ENCODE peak calls at places on chromosomes 13 and 19, in six cellular contexts. One of them, this sample, is unnamed.

GRCh38 chr19:5949792-5950305 is 28.1 kb downstream of the RANBP3 start:
- DNase-seq in kidney: no peak
- DNase-seq in cardiac fibroblast: no peak
- DNase-seq in lung: peak; percentile 75
- DNase-seq in brain microvascular endothelial cell: no peak
- DNase-seq in stomach: peak; percentile 76
- DNase-seq in this sample: peak; percentile 63

GRCh38 chr19:50568321-50569022 is at the start of gene LRRC4B:
- DNase-seq in kidney: no peak
- DNase-seq in cardiac fibroblast: peak; percentile 7
- DNase-seq in lung: no peak
- DNase-seq in brain microvascular endothelial cell: no peak
- DNase-seq in stomach: no peak
- DNase-seq in this sample: no peak

GRCh38 chr19:29909545-29909944 is 32.5 kb upstream of the URI1 start:
- DNase-seq in kidney: no peak
- DNase-seq in cardiac fibroblast: no peak
- DNase-seq in lung: no peak
- DNase-seq in brain microvascular endothelial cell: no peak
- DNase-seq in stomach: no peak
- DNase-seq in this sample: no peak

GRCh38 chr19:15551183-15552004 is 43.1 kb downstream of the CYP4F22 start:
- DNase-seq in kidney: peak; percentile 80
- DNase-seq in cardiac fibroblast: peak; percentile 12
- DNase-seq in lung: no peak
- DNase-seq in brain microvascular endothelial cell: no peak
- DNase-seq in stomach: peak; percentile 40
- DNase-seq in this sample: peak; percentile 79

GRCh38 chr13:26216042-26216441 is 6.1 kb downstream of the RNF6 start:
- DNase-seq in kidney: no peak
- DNase-seq in cardiac fibroblast: no peak
- DNase-seq in lung: no peak
- DNase-seq in brain microvascular endothelial cell: no peak
- DNase-seq in stomach: no peak
- DNase-seq in this sample: no peak

GRCh38 chr13:39618546-39618945 is 15.6 kb upstream of the LHFPL6 start:
- DNase-seq in kidney: no peak
- DNase-seq in cardiac fibroblast: no peak
- DNase-seq in lung: no peak
- DNase-seq in brain microvascular endothelial cell: no peak
- DNase-seq in stomach: no peak
- DNase-seq in this sample: no peak

GRCh38 chr19:56566904-56567273 is 379 bp upstream of the ZNF470 start:
- DNase-seq in kidney: peak; percentile 77
- DNase-seq in cardiac fibroblast: peak; percentile 44
- DNase-seq in lung: peak; percentile 58
- DNase-seq in brain microvascular endothelial cell: peak; percentile 43
- DNase-seq in stomach: peak; percentile 46
- DNase-seq in this sample: peak; percentile 66

GRCh38 chr19:41595258-41595889 is 19.4 kb downstream of the CEACAM21 start:
- DNase-seq in kidney: no peak
- DNase-seq in cardiac fibroblast: peak; percentile 87
- DNase-seq in lung: peak; percentile 59
- DNase-seq in brain microvascular endothelial cell: peak; percentile 57
- DNase-seq in stomach: peak; percentile 53
- DNase-seq in this sample: peak; percentile 75

GRCh38 chr19:31518626-31519025 is 169.4 kb upstream of the TSHZ3 start:
- DNase-seq in kidney: no peak
- DNase-seq in cardiac fibroblast: no peak
- DNase-seq in lung: no peak
- DNase-seq in brain microvascular endothelial cell: no peak
- DNase-seq in stomach: no peak
- DNase-seq in this sample: no peak

GRCh38 chr13:53004605-53005004 is 24.0 kb upstream of the OLFM4 start:
- DNase-seq in kidney: no peak
- DNase-seq in cardiac fibroblast: no peak
- DNase-seq in lung: no peak
- DNase-seq in brain microvascular endothelial cell: no peak
- DNase-seq in stomach: no peak
- DNase-seq in this sample: no peak

GRCh38 chr19:48348039-48348438 is 15.7 kb downstream of the TMEM143 start:
- DNase-seq in kidney: no peak
- DNase-seq in cardiac fibroblast: peak; percentile 36
- DNase-seq in lung: no peak
- DNase-seq in brain microvascular endothelial cell: no peak
- DNase-seq in stomach: no peak
- DNase-seq in this sample: no peak

GRCh38 chr13:73956101-73956500 is 178.1 kb downstream of the KLF12 start:
- DNase-seq in kidney: no peak
- DNase-seq in cardiac fibroblast: no peak
- DNase-seq in lung: no peak
- DNase-seq in brain microvascular endothelial cell: no peak
- DNase-seq in stomach: no peak
- DNase-seq in this sample: no peak

GRCh38 chr19:30664358-30665058 is 292.3 kb downstream of the ZNF536 start:
- DNase-seq in kidney: no peak
- DNase-seq in cardiac fibroblast: peak; percentile 5
- DNase-seq in lung: no peak
- DNase-seq in brain microvascular endothelial cell: peak; percentile 11
- DNase-seq in stomach: peak; percentile 58
- DNase-seq in this sample: no peak

GRCh38 chr19:1366899-1367870 is 16.5 kb upstream of the NDUFS7 start:
- DNase-seq in kidney: no peak
- DNase-seq in cardiac fibroblast: no peak
- DNase-seq in lung: no peak
- DNase-seq in brain microvascular endothelial cell: no peak
- DNase-seq in stomach: no peak
- DNase-seq in this sample: no peak

GRCh38 chr19:14368011-14368513 is 13.2 kb upstream of the ADGRE5 start:
- DNase-seq in kidney: no peak
- DNase-seq in cardiac fibroblast: no peak
- DNase-seq in lung: no peak
- DNase-seq in brain microvascular endothelial cell: no peak
- DNase-seq in stomach: no peak
- DNase-seq in this sample: peak; percentile 42

GRCh38 chr13:51862965-51863364 is 1.2 kb downstream of the CCDC70 start:
- DNase-seq in kidney: no peak
- DNase-seq in cardiac fibroblast: no peak
- DNase-seq in lung: no peak
- DNase-seq in brain microvascular endothelial cell: no peak
- DNase-seq in stomach: no peak
- DNase-seq in this sample: peak; percentile 38

GRCh38 chr19:21022996-21023395 is 2.5 kb downstream of the ZNF430 start:
- DNase-seq in kidney: no peak
- DNase-seq in cardiac fibroblast: peak; percentile 49
- DNase-seq in lung: no peak
- DNase-seq in brain microvascular endothelial cell: peak; percentile 56
- DNase-seq in stomach: no peak
- DNase-seq in this sample: peak; percentile 69

GRCh38 chr19:56091066-56091490 is 30.0 kb downstream of the ZNF787 start:
- DNase-seq in kidney: no peak
- DNase-seq in cardiac fibroblast: peak; percentile 59
- DNase-seq in lung: no peak
- DNase-seq in brain microvascular endothelial cell: peak; percentile 32
- DNase-seq in stomach: no peak
- DNase-seq in this sample: no peak

GRCh38 chr19:43474986-43475705 is 9.7 kb upstream of the LYPD3 start:
- DNase-seq in kidney: peak; percentile 98
- DNase-seq in cardiac fibroblast: peak; percentile 96
- DNase-seq in lung: peak; percentile 93
- DNase-seq in brain microvascular endothelial cell: peak; percentile 88
- DNase-seq in stomach: peak; percentile 96
- DNase-seq in this sample: peak; percentile 95

GRCh38 chr13:86601351-86601750 is 802.1 kb upstream of the SLITRK6 start:
- DNase-seq in kidney: no peak
- DNase-seq in cardiac fibroblast: no peak
- DNase-seq in lung: no peak
- DNase-seq in brain microvascular endothelial cell: no peak
- DNase-seq in stomach: no peak
- DNase-seq in this sample: no peak

GRCh38 chr13:49579501-49579900 is 5.9 kb downstream of the RCBTB1 start:
- DNase-seq in kidney: no peak
- DNase-seq in cardiac fibroblast: no peak
- DNase-seq in lung: no peak
- DNase-seq in brain microvascular endothelial cell: no peak
- DNase-seq in stomach: no peak
- DNase-seq in this sample: no peak

GRCh38 chr19:48123907-48124675 is 13.5 kb upstream of the PLA2G4C start:
- DNase-seq in kidney: no peak
- DNase-seq in cardiac fibroblast: peak; percentile 51
- DNase-seq in lung: no peak
- DNase-seq in brain microvascular endothelial cell: peak; percentile 67
- DNase-seq in stomach: no peak
- DNase-seq in this sample: peak; percentile 90

GRCh38 chr13:36345438-36346221 is 564 bp downstream of the SPART start:
- DNase-seq in kidney: peak; percentile 79
- DNase-seq in cardiac fibroblast: peak; percentile 93
- DNase-seq in lung: peak; percentile 68
- DNase-seq in brain microvascular endothelial cell: peak; percentile 86
- DNase-seq in stomach: peak; percentile 67
- DNase-seq in this sample: peak; percentile 49

GRCh38 chr13:78610381-78610883 is 7.1 kb upstream of the POU4F1 start:
- DNase-seq in kidney: no peak
- DNase-seq in cardiac fibroblast: peak; percentile 27
- DNase-seq in lung: no peak
- DNase-seq in brain microvascular endothelial cell: no peak
- DNase-seq in stomach: no peak
- DNase-seq in this sample: no peak

GRCh38 chr19:2461751-2462634 is 5.2 kb upstream of the LMNB2 start:
- DNase-seq in kidney: peak; percentile 81
- DNase-seq in cardiac fibroblast: peak; percentile 73
- DNase-seq in lung: peak; percentile 57
- DNase-seq in brain microvascular endothelial cell: no peak
- DNase-seq in stomach: peak; percentile 34
- DNase-seq in this sample: peak; percentile 80
- TF ChIP-seq CTCF in kidney: no peak
- TF ChIP-seq CTCF in cardiac fibroblast: peak; percentile 39
- TF ChIP-seq CTCF in lung: no peak
- TF ChIP-seq CTCF in brain microvascular endothelial cell: peak; percentile 52
- TF ChIP-seq CTCF in stomach: no peak
- TF ChIP-seq CTCF in this sample: peak; percentile 18

GRCh38 chr19:35655600-35655999 is 7.5 kb downstream of the COX6B1 start:
- DNase-seq in kidney: no peak
- DNase-seq in cardiac fibroblast: no peak
- DNase-seq in lung: no peak
- DNase-seq in brain microvascular endothelial cell: no peak
- DNase-seq in stomach: no peak
- DNase-seq in this sample: no peak

GRCh38 chr19:35663981-35664380 is 2.3 kb upstream of the UPK1A start:
- DNase-seq in kidney: no peak
- DNase-seq in cardiac fibroblast: no peak
- DNase-seq in lung: no peak
- DNase-seq in brain microvascular endothelial cell: no peak
- DNase-seq in stomach: no peak
- DNase-seq in this sample: no peak

GRCh38 chr19:35661995-35662340 is 4.3 kb upstream of the UPK1A start:
- DNase-seq in kidney: no peak
- DNase-seq in cardiac fibroblast: no peak
- DNase-seq in lung: no peak
- DNase-seq in brain microvascular endothelial cell: no peak
- DNase-seq in stomach: no peak
- DNase-seq in this sample: no peak

GRCh38 chr19:35656700-35657099 is 8.6 kb downstream of the COX6B1 start:
- DNase-seq in kidney: no peak
- DNase-seq in cardiac fibroblast: no peak
- DNase-seq in lung: no peak
- DNase-seq in brain microvascular endothelial cell: no peak
- DNase-seq in stomach: no peak
- DNase-seq in this sample: no peak

GRCh38 chr19:35657904-35658700 is 8.2 kb upstream of the UPK1A start:
- DNase-seq in kidney: no peak
- DNase-seq in cardiac fibroblast: no peak
- DNase-seq in lung: no peak
- DNase-seq in brain microvascular endothelial cell: peak; percentile 65
- DNase-seq in stomach: no peak
- DNase-seq in this sample: no peak
- TF ChIP-seq CTCF in kidney: no peak
- TF ChIP-seq CTCF in cardiac fibroblast: peak; percentile 13
- TF ChIP-seq CTCF in lung: no peak
- TF ChIP-seq CTCF in brain microvascular endothelial cell: peak; percentile 41
- TF ChIP-seq CTCF in stomach: no peak
- TF ChIP-seq CTCF in this sample: no peak

DNA sequence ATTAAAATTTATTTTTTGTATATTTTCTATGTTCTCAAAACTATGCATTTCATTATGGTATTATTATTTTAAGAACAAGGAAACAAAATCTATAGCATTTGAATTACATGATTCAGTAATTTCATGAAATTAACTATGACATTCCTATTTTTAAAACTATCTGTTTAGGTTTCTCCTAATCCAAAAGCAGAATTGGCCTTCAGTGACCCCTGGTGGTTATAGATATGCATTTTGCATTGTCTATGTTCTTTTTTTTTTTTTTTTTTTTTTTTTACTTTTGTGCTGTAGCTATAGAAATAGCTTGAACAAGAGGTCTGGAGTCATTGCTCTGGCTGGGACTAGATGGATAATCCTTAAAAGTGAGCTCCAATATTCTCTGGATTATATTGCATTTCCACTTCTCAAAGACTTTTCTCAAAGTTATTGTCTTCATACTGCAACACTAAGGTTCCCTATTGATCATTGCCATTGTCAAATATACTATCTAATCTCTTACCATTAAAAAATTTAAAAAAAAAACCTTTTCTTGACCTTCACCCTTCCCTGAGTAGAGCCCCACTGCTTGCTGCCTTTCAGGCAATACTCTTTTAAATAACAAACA is 15.9 kb upstream of the DNAJC3 start:
- DNase-seq in kidney: no peak
- DNase-seq in cardiac fibroblast: peak; percentile 70
- DNase-seq in lung: no peak
- DNase-seq in brain microvascular endothelial cell: peak; percentile 46
- DNase-seq in stomach: no peak
- DNase-seq in this sample: peak; percentile 26
- TF ChIP-seq CTCF in kidney: peak; percentile 41
- TF ChIP-seq CTCF in cardiac fibroblast: peak; percentile 52
- TF ChIP-seq CTCF in lung: no peak
- TF ChIP-seq CTCF in brain microvascular endothelial cell: peak; percentile 54
- TF ChIP-seq CTCF in stomach: peak; percentile 30
- TF ChIP-seq CTCF in this sample: peak; percentile 76

GRCh38 chr19:33497151-33497777 is 24.3 kb downstream of the PEPD start:
- DNase-seq in kidney: peak; percentile 52
- DNase-seq in cardiac fibroblast: no peak
- DNase-seq in lung: no peak
- DNase-seq in brain microvascular endothelial cell: no peak
- DNase-seq in stomach: no peak
- DNase-seq in this sample: no peak
- TF ChIP-seq CTCF in kidney: no peak
- TF ChIP-seq CTCF in cardiac fibroblast: no peak
- TF ChIP-seq CTCF in lung: no peak
- TF ChIP-seq CTCF in brain microvascular endothelial cell: no peak
- TF ChIP-seq CTCF in stomach: no peak
- TF ChIP-seq CTCF in this sample: no peak